ENCODE peak calls at places on chromosomes 7 and 10, in five cellular contexts. K is heart right ventricle; F is psoas muscle; H is heart left ventricle; T is CD8-positive, alpha-beta T cell. V is an unnamed sample.

GRCh38 chr10:129450391-129450790 is 16.6 kb upstream of the MGMT start:
- DNase-seq in K (no peak), F (no peak), H (no peak), T (no peak), V (no peak)

GRCh38 chr7:55209366-55209765 is 155.8 kb upstream of the LANCL2 start:
- DNase-seq in K (no peak), F (no peak), H (no peak), T (no peak), V (no peak)

GRCh38 chr7:28081016-28081415 is 99.6 kb downstream of the JAZF1 start:
- DNase-seq in K (no peak), F (peak; percentile 25), H (no peak), T (no peak), V (no peak)

GRCh38 chr7:70154521-70155180 is 556.4 kb downstream of the AUTS2 start:
- DNase-seq in K (no peak), F (no peak), H (no peak), T (no peak), V (no peak)

GRCh38 chr10:11403116-11403515 is 208.3 kb downstream of the USP6NL start:
- DNase-seq in K (no peak), F (no peak), H (no peak), T (peak; percentile 79), V (peak; percentile 65)

GRCh38 chr10:78063236-78063635 is 29.6 kb downstream of the RPS24 start:
- DNase-seq in K (no peak), F (no peak), H (no peak), T (no peak), V (no peak)

GRCh38 chr7:7122701-7123281 is 59.6 kb upstream of the C1GALT1 start:
- DNase-seq in K (no peak), F (no peak), H (no peak), T (no peak), V (no peak)

GRCh38 chr10:77493851-77494788 is 143.5 kb downstream of the KCNMA1 start:
- DNase-seq in K (no peak), F (no peak), H (no peak), T (no peak), V (no peak)

GRCh38 chr10:82497451-82497850 is 622.5 kb downstream of the NRG3 start:
- DNase-seq in K (no peak), F (no peak), H (no peak), T (no peak), V (no peak)

GRCh38 chr7:30093351-30094019 is 41.3 kb upstream of the MTURN start:
- DNase-seq in K (no peak), F (peak; percentile 39), H (no peak), T (no peak), V (no peak)

DNA sequence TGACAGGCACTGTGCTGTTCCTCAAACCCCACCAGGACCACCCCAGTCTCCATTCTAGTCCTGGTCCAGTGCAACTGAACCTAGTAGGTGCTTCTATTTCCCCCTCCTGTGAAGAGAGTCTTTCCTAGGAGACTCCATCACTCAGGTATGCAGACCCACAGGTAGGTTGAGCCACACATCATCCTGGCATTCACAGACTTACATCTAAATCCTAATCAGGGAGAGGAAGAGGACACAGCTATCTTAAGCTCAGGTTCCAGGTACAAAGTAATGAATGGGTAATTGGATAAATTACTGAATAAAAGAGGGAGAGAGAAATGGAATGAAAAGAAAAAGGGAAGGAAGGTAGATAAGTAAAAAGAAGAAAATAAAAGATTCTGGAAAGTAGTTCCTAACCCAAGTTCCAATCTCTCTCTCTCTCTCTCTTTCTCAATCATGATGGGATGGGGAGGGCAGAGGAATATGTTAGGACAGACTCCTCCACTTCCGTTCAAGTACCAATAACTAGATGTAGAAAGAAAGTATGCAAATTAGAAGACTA is 139.8 kb upstream of the NAMPT start:
- DNase-seq in K (no peak), F (no peak), H (no peak), T (no peak), V (no peak)
- H3K27ac ChIP-seq in K (peak overlapping the region; percentile 93), F (peak overlapping the region; percentile 89), H (peak overlapping the region; percentile 45), T (no peak overlapping the region), V (no peak overlapping the region)

GRCh38 chr7:24039991-24040390 is 244.0 kb upstream of the NPY start:
- DNase-seq in K (no peak), F (no peak), H (no peak), T (no peak), V (no peak)
- TF ChIP-seq CTCF in K (no peak), F (no peak), H (no peak), T (no peak), V (no peak)

DNA sequence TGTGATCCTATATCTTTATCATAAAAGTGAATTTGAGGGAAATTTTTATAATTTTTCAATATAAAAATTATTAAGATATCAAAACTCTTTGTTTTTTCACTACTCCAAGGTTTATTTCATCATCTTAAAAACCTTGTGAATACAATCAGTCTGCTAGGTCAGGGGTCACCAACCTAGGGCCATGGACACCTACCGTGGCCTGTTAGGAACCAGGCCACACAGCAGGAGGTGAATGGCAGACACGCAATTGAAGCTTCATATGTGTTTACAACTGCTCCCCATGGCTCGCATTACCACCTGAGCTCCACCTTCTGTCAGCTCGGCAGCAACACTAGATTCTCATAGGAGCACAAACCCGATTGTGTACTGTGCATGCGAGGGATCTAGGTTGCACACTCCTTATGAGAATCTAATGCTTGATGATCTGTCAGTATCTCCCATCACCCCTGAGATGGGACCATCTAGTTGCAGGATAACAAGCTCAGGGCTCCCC is 271.2 kb upstream of the C7orf33 start:
- DNase-seq in K (no peak), F (no peak), H (no peak), T (no peak), V (no peak)
- H3K27me3 ChIP-seq in K (no peaks in the 10 kb centered on the region), F (no peaks in the 10 kb centered on the region), H (no peaks in the 10 kb centered on the region), T (no peaks in the 10 kb centered on the region), V (no peaks in the 10 kb centered on the region)

DNA sequence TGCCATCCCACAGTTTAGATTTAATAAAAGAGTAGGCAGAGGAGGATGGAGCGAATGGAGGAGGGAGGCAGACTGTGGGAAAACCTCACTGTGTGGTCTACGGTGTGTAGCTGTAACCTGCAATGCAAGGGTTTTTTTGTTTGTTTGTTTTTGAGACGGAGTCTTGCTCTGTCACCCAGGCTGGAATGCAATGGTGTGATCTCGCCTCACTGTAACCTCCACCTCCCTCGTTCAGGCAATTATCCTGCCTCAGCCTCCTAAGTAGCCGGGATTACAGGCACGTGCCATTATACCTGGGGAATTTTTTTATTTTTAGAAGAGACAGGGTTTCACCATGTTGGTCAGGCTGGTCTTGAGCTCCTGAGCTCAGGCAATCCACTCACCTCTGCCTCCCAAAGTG is 184.6 kb upstream of the PLXNA4 start:
- DNase-seq in K (no peak), F (no peak), H (no peak), T (no peak), V (no peak)
- H3K27ac ChIP-seq in K (no peak overlapping the region), F (no peak overlapping the region), H (no peak overlapping the region), T (no peak overlapping the region), V (no peak overlapping the region)

GRCh38 chr7:134378562-134378961 is 61.8 kb upstream of the SLC35B4 start:
- DNase-seq in K (no peak), F (no peak), H (no peak), T (no peak), V (no peak)
- TF ChIP-seq CTCF in K (no peak), F (no peak), H (no peak), T (no peak), V (no peak)

GRCh38 chr7:124764847-124765400 is 668 bp downstream of the GPR37 start:
- DNase-seq in K (no peak), F (no peak), H (no peak), T (no peak), V (no peak)

GRCh38 chr7:124761164-124761715 is 4.4 kb downstream of the GPR37 start:
- DNase-seq in K (no peak), F (no peak), H (no peak), T (no peak), V (no peak)

GRCh38 chr7:124762611-124763143 is 2.9 kb downstream of the GPR37 start:
- DNase-seq in K (no peak), F (no peak), H (no peak), T (no peak), V (no peak)

GRCh38 chr7:124765401-124766352 is at the start of gene GPR37:
- DNase-seq in K (no peak), F (peak; percentile 44), H (peak; percentile 25), T (no peak), V (no peak)

DNA sequence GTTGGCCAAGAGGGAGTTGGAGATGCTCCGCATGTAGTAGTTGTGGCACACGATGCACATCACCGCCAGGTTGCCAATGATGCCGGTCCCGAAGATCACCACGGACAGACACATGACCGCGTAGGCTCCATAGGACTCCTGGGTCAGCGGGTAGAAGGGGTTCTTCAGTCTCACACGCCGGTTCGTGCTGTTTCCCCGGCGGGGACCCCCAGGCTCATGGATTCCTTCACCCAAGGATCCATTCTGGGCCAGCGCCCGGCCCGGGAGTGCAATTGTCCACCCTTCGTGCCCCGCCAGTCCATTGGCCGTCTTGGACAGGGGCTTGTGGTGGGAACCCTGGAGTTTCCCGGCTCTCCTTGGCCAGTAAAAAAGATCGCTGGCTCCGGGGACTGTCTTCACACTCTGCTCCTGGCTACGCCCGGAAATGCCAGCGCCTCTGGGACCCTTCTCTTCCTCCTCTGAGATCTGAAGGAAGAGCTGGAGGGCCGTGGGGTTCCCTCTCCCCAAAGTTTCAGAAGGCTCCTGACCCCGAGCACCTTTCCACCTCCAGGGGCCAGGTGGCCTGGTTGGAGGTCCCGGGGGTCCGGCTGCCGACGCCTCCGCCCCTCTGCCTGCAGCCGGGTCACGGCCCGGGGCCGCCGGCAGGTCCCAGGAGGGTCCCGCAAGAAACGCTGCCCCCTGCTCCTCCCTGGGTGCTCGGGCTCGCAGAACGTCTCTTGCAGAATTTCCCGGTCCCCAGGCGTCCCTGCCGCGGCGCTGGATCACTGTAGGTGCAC is 1.3 kb downstream of the GPR37 start:
- DNase-seq in K (no peak), F (no peak), H (no peak), T (no peak), V (no peak)
- H3K27me3 ChIP-seq in K (peaks cover 60% of the 10 kb centered on the region), F (peaks cover 7% of the 10 kb centered on the region), H (peaks cover 20% of the 10 kb centered on the region), T (peaks cover 27% of the 10 kb centered on the region), V (peaks cover 46% of the 10 kb centered on the region)

DNA sequence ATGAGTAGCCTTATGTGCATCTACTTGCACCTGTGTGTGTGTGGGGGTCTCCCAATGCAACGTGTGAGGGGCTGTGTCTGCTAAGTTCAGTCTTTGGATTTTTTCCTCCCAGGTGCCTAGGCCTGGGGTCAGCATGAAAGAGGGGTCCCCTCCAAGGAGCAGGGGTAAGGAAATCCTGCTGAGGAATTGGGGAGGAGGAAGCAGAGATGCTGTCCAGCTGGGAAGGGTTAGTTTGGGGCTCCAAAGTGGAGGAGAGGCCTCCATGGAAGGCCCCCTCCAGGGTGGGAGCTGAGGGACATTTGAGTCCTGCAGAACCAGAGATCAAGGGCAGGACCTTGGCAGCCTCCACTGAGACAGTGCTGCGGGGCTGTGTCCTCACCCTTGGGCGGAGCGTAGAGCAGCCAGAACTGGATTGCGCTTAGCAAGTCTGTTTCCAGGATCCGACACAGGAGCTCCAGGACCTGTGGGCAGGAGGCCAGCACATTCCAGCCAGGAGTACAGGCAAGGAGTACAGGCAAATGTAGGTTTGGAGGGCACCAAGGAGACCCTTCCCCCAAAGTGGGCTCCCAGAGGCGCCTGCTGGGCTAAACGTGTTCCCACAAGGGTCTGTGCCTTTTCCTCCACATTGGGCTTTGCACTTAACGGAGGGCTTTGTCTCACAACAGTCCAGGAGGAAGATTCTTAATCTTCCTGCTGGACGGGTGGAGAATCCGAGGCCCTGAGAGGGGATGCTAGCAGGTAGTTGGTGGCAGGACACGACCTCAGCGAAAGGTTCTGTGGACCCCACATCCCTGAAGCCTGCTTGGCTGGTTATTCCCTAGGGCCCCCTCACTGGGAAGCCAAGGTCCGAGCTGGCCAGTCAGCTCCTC is 10.1 kb downstream of the TBATA start:
- DNase-seq in K (no peak), F (no peak), H (peak; percentile 11), T (no peak), V (no peak)
- H3K27ac ChIP-seq in K (no peak overlapping the region), F (no peak overlapping the region), H (no peak overlapping the region), T (no peak overlapping the region), V (no peak overlapping the region)